ENCODE peak calls at places on chromosomes 12 and 14, in four cellular contexts. R, H, O and Q are unnamed samples.

GRCh38 chr14:99509871-99510555 is 28.8 kb downstream of the CCNK start:
- DNase-seq in R (no peak), O (no peak), H (no peak), Q (peak; percentile 16)

GRCh38 chr14:45211295-45211694 is 41.7 kb downstream of the MIS18BP1 start:
- DNase-seq in R (no peak), O (no peak), H (no peak), Q (no peak)

GRCh38 chr14:100297320-100298300 is 8.6 kb downstream of the SLC25A29 start:
- DNase-seq in R (peak; percentile 80), H (peak; percentile 76), O (peak; percentile 72), Q (peak; percentile 91)

GRCh38 chr12:8038659-8039114 is 6.2 kb downstream of the FOXJ2 start:
- DNase-seq in H (peak; percentile 84), O (no peak), R (peak; percentile 62), Q (no peak)

GRCh38 chr12:111975161-111975931 is 37.6 kb downstream of the TMEM116 start:
- DNase-seq in O (no peak), H (no peak), R (no peak), Q (no peak)

GRCh38 chr14:92105845-92106094 is 612 bp downstream of the ATXN3 start:
- DNase-seq in R (peak; percentile 63), H (peak; percentile 38), O (peak; percentile 43), Q (no peak)

GRCh38 chr14:96267336-96267735 is 11.3 kb downstream of the BDKRB1 start:
- DNase-seq in O (no peak), R (no peak), H (no peak), Q (no peak)

GRCh38 chr12:118193958-118194357 is 58.0 kb downstream of the PEBP1 start:
- DNase-seq in O (no peak), R (no peak), H (no peak), Q (no peak)

GRCh38 chr14:96053236-96053599 is 14.1 kb downstream of the C14orf132 start:
- DNase-seq in H (no peak), R (no peak), O (no peak), Q (no peak)

GRCh38 chr12:65232490-65233077 is 45.9 kb upstream of the MSRB3 start:
- DNase-seq in H (no peak), O (peak; percentile 52), R (no peak), Q (peak; percentile 24)

GRCh38 chr12:24854017-24854416 is 94.9 kb downstream of the BCAT1 start:
- DNase-seq in H (no peak), O (no peak), R (no peak), Q (no peak)

GRCh38 chr14:89246290-89246689 is 170.7 kb downstream of the FOXN3 start:
- DNase-seq in H (no peak), R (no peak), O (no peak), Q (no peak)

GRCh38 chr14:68794856-68795601 is 2.2 kb upstream of the ZFP36L1 start:
- DNase-seq in R (no peak), H (peak; percentile 45), O (peak; percentile 59), Q (no peak)

GRCh38 chr14:54822685-54823084 is 79.9 kb downstream of the GCH1 start:
- DNase-seq in H (no peak), R (no peak), O (no peak), Q (no peak)

GRCh38 chr12:127035011-127035879 is 1231.7 kb upstream of the TMEM132C start:
- DNase-seq in H (no peak), O (no peak), R (no peak), Q (no peak)

GRCh38 chr12:5716221-5716620 is 228.8 kb downstream of the ANO2 start:
- DNase-seq in R (no peak), H (no peak), O (no peak), Q (no peak)

GRCh38 chr12:39413836-39414771 is 28.8 kb downstream of the KIF21A start:
- DNase-seq in H (no peak), R (no peak), O (no peak), Q (no peak)

GRCh38 chr12:7934560-7935463 is 1.2 kb downstream of the SLC2A3 start:
- DNase-seq in R (no peak), O (no peak), H (no peak), Q (no peak)

GRCh38 chr14:43795600-43796228 is 711.4 kb downstream of the FSCB start:
- DNase-seq in H (no peak), O (no peak), R (no peak), Q (no peak)

GRCh38 chr12:20557076-20557475 is 138.1 kb upstream of the SLCO1C1 start:
- DNase-seq in H (no peak), O (no peak), R (no peak), Q (no peak)

GRCh38 chr12:49903700-49904423 is at the start of gene FAIM2:
- DNase-seq in O (no peak), R (peak; percentile 71), H (no peak), Q (no peak)

GRCh38 chr12:50249464-50250229 is 33.7 kb downstream of the LIMA1 start:
- DNase-seq in H (no peak), O (no peak), R (no peak), Q (peak; percentile 40)

GRCh38 chr12:117192057-117192456 is 1.8 kb upstream of the FBXO21 start:
- DNase-seq in R (no peak), O (no peak), H (peak; percentile 25), Q (no peak)

GRCh38 chr14:105307052-105307727 is 6.4 kb upstream of the BRF1 start:
- DNase-seq in R (no peak), H (no peak), O (no peak), Q (no peak)

GRCh38 chr12:122943196-122943595 is 23.1 kb downstream of the ABCB9 start:
- DNase-seq in H (no peak), O (no peak), R (no peak), Q (no peak)

GRCh38 chr12:32754101-32754500 is 1.6 kb downstream of the YARS2 start:
- DNase-seq in H (no peak), O (no peak), R (no peak), Q (no peak)

GRCh38 chr14:65926935-65927700 is 514.6 kb downstream of the FUT8 start:
- DNase-seq in R (no peak), O (no peak), H (no peak), Q (no peak)

GRCh38 chr12:94377599-94377998 is 82.1 kb downstream of the CEP83 start:
- DNase-seq in H (no peak), O (no peak), R (no peak), Q (no peak)

GRCh38 chr14:25052385-25052784 is 2.4 kb upstream of the STXBP6 start:
- DNase-seq in H (no peak), R (no peak), O (no peak), Q (no peak)

GRCh38 chr14:81516941-81517797 is 16.5 kb downstream of the SEL1L start:
- DNase-seq in O (no peak), H (no peak), R (no peak), Q (no peak)

GRCh38 chr12:124510301-124510970 is 57.0 kb downstream of the NCOR2 start:
- DNase-seq in R (no peak), O (no peak), H (peak; percentile 34), Q (no peak)

GRCh38 chr12:101666017-101666728 is 31.3 kb upstream of the CHPT1 start:
- DNase-seq in H (no peak), R (no peak), O (no peak), Q (no peak)

GRCh38 chr14:25607095-25607657 is 557.2 kb upstream of the STXBP6 start:
- DNase-seq in H (no peak), O (no peak), R (no peak), Q (no peak)

GRCh38 chr12:110934093-110934852 is 13.9 kb upstream of the MYL2 start:
- DNase-seq in R (no peak), H (no peak), O (no peak), Q (no peak)

GRCh38 chr14:105223770-105224544 is 24.4 kb upstream of the BTBD6 start:
- DNase-seq in R (no peak), O (no peak), H (no peak), Q (no peak)

DNA sequence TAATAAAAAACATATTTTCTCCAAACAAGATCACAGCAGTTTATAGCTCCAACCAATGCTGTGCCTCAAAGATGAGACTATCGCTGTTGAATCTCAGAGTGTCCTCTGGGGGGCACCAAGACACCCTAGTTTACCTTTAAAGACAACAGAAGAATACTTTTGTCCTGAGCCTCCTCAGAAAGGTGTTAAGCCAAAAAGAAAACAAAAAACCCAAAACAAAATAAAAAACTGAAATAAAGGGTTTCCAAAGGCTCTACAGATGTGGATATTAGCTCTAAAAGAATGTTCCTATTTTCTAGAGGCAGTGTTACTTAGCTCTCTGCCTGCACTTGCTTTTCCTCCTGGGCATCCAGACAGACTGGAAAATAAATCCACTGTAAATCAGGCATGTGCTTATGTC is 86.9 kb upstream of the TTC7B start:
- DNase-seq in R (no peak), H (peak; percentile 46), O (peak; percentile 70), Q (peak; percentile 68)
- TF ChIP-seq CTCF in R (peak; percentile 81), H (peak; percentile 64), O (peak; percentile 95), Q (peak; percentile 76)

GRCh38 chr14:93220509-93220908 is 13.5 kb downstream of the UBR7 start:
- DNase-seq in O (no peak), R (no peak), H (no peak), Q (no peak)

GRCh38 chr14:93214598-93214997 is 7.5 kb downstream of the UBR7 start:
- DNase-seq in R (no peak), H (no peak), O (no peak), Q (no peak)

GRCh38 chr14:93223565-93223964 is 16.5 kb downstream of the UBR7 start:
- DNase-seq in H (no peak), R (no peak), O (no peak), Q (no peak)

GRCh38 chr14:93219103-93219726 is 12.2 kb downstream of the UBR7 start:
- DNase-seq in H (peak; percentile 59), R (no peak), O (peak; percentile 77), Q (peak; percentile 64)
- TF ChIP-seq CTCF in H (peak; percentile 35), R (peak; percentile 61), O (peak; percentile 94), Q (peak; percentile 76)

DNA sequence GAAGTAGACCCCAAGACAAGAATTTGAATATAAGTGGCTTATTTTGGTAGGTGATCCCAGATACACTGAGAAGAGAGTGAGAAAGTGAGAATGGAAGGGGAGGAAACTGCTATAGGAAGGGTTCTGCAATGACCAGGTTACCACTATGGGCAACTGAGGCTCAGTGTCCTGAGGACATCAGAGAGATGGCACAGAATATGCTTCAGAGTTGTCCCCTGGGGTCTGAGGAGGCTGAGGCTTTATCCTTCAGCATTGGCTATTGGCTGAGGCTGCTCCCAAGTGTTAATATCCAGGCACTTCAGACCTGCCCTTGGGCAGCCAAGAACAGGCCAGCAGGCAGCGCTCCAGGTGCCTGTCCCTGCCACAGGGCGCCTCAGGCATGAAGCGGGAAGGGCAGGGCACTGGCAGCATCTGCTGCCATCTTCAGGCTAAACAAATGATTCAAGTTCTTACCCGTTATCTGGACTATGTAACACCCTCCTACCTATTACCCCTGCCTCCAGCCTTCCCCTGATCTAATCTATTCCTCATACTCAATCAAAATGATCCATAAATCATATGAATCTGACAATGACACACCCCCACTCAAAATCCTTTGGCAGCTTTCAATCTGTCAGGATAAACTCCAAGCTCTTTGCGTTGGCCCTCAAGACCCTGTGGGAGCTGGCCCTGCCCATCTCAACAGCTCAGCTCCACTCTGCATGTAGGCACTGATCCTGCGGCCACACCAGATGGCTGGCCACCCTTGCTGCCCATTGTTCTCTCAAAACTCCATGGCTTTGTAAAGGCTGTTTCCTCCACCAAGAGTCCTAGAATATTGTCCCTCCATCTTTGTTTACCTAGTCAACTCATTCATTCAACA is 42.4 kb downstream of the CKAP4 start:
- DNase-seq in O (no peak), H (no peak), R (peak; percentile 68), Q (no peak)
- TF ChIP-seq CTCF in O (peak; percentile 38), H (no peak), R (peak; percentile 62), Q (no peak)

GRCh38 chr14:52189330-52189729 is 78.2 kb upstream of the PTGDR start:
- DNase-seq in O (no peak), R (no peak), H (no peak), Q (no peak)
- TF ChIP-seq CTCF in O (no peak), R (no peak), H (no peak), Q (no peak)